ENCODE peak calls at places on chromosome 2, in seven cellular contexts. P is stromal cell of bone marrow; X is nucleus accumbens; L is B cell; H is activated T-cell treated with anti-CD3 and anti-CD28 coated beads, Interleukin-2, amount 50 U/mL, for 4 hours; B is amygdala; R is GDM1. I is an unnamed sample.

GRCh38 chr2:7007846-7008741 is 90.9 kb downstream of the RNF144A start:
- DNase-seq in P (peak), X (peak), L (no peak), H (no peak), B (peak), R (peak), I (no peak)

GRCh38 chr2:150110548-150110947 is 376.9 kb downstream of the RND3 start:
- DNase-seq in P (no peak), X (no peak), L (no peak), H (no peak), B (no peak), R (no peak), I (no peak)

GRCh38 chr2:67840460-67841068 is 222.2 kb downstream of the C1D start:
- DNase-seq in P (peak), X (peak), L (peak), H (no peak), B (peak), R (peak), I (peak)

GRCh38 chr2:163850036-163850435 is 114.2 kb upstream of the FIGN start:
- DNase-seq in P (no peak), X (no peak), L (no peak), H (no peak), B (no peak), R (no peak), I (no peak)

GRCh38 chr2:168254158-168254935 is 7.0 kb upstream of the STK39 start:
- DNase-seq in P (peak), X (no peak), L (no peak), H (no peak), B (no peak), R (no peak), I (no peak)

GRCh38 chr2:201833796-201834195 is 27.5 kb downstream of the CDK15 start:
- DNase-seq in P (no peak), X (no peak), L (no peak), H (no peak), B (no peak), R (no peak), I (no peak)

GRCh38 chr2:217517402-217517801 is 485.4 kb downstream of the TNS1 start:
- DNase-seq in P (no peak), X (no peak), L (no peak), H (no peak), B (no peak), R (no peak), I (no peak)

GRCh38 chr2:224319756-224320155 is 82.2 kb downstream of the FAM124B start:
- DNase-seq in P (no peak), X (no peak), L (no peak), H (no peak), B (no peak), R (no peak), I (no peak)

GRCh38 chr2:215521031-215521430 is 85.2 kb upstream of the FN1 start:
- DNase-seq in P (no peak), X (no peak), L (no peak), H (no peak), B (no peak), R (no peak), I (no peak)